ENCODE peak calls at places on chromosomes 6 and 20, in ten cellular contexts. S, R, P, M, O, G, V, Y, C and D are unnamed samples.

GRCh38 chr6:156931283-156931682 is 154.1 kb downstream of the ARID1B start:
- DNase-seq in O (no peak), M (no peak), R (no peak), G (no peak), Y (no peak), P (no peak), V (no peak), C (no peak), S (no peak), D (no peak)

GRCh38 chr6:13992417-13993055 is 67.8 kb downstream of the RNF182 start:
- DNase-seq in V (no peak), G (peak; percentile 13), R (peak; percentile 79), Y (no peak), C (no peak), S (no peak), O (peak; percentile 65), P (peak; percentile 84), M (no peak), D (peak; percentile 8)

GRCh38 chr6:111646942-111647341 is 41.3 kb upstream of the TRAF3IP2 start:
- DNase-seq in P (peak; percentile 87), G (peak; percentile 83), S (no peak), V (peak; percentile 54), Y (no peak), R (peak; percentile 55), C (no peak), M (no peak), O (peak; percentile 88), D (peak; percentile 69)

GRCh38 chr20:6769953-6770831 is 2.7 kb downstream of the BMP2 start:
- DNase-seq in Y (peak; percentile 3), G (peak; percentile 47), R (no peak), M (no peak), C (no peak), O (peak; percentile 8), P (peak; percentile 25), V (peak; percentile 25), S (peak; percentile 82), D (peak; percentile 58)

GRCh38 chr6:126033696-126034095 is 47.4 kb downstream of the TRMT11 start:
- DNase-seq in S (peak; percentile 90), C (no peak), M (no peak), Y (peak; percentile 7), P (peak; percentile 95), G (peak; percentile 94), R (peak; percentile 58), O (peak; percentile 95), V (no peak), D (peak; percentile 93)

GRCh38 chr6:158636778-158637177 is 7.8 kb downstream of the DYNLT1 start:
- DNase-seq in V (no peak), S (no peak), C (no peak), M (no peak), G (no peak), R (no peak), Y (no peak), P (no peak), O (no peak), D (no peak)

GRCh38 chr20:18666803-18667460 is 79.1 kb downstream of the DTD1 start:
- DNase-seq in G (no peak), O (no peak), P (no peak), M (no peak), C (no peak), S (peak; percentile 3), Y (no peak), V (no peak), R (no peak), D (no peak)

GRCh38 chr20:25283221-25283951 is 35.5 kb downstream of the PYGB start:
- DNase-seq in C (no peak), Y (no peak), S (no peak), P (no peak), V (peak; percentile 8), M (no peak), G (no peak), R (no peak), O (no peak), D (no peak)

GRCh38 chr20:32506721-32507120 is 78.4 kb downstream of the NOL4L start:
- DNase-seq in Y (no peak), S (peak; percentile 93), G (no peak), M (no peak), O (no peak), C (no peak), V (no peak), R (no peak), P (no peak), D (no peak)

GRCh38 chr20:62602550-62602949 is 39.8 kb upstream of the SLCO4A1 start:
- DNase-seq in V (peak; percentile 50), P (no peak), G (no peak), R (peak; percentile 14), S (no peak), M (peak; percentile 20), C (no peak), O (no peak), Y (no peak), D (no peak)
- H3K4me3 ChIP-seq in V (no peak overlapping the region), P (no peak overlapping the region), G (no peak overlapping the region), R (no peak overlapping the region), S (no peak overlapping the region), M (no peak overlapping the region), C (peak overlapping the region; percentile 59), O (no peak overlapping the region), Y (no peak overlapping the region), D (no peak overlapping the region)

GRCh38 chr20:58908216-58908615 is 55.7 kb downstream of the GNAS start:
- DNase-seq in Y (no peak), G (no peak), P (no peak), O (no peak), R (no peak), V (no peak), S (no peak), C (no peak), M (no peak), D (no peak)
- H3K4me3 ChIP-seq in Y (peak overlapping the region; percentile 6), G (no peak overlapping the region), P (no peak overlapping the region), O (no peak overlapping the region), R (no peak overlapping the region), V (peak overlapping the region; percentile 53), S (no peak overlapping the region), C (peak overlapping the region; percentile 68), M (no peak overlapping the region), D (no peak overlapping the region)

DNA sequence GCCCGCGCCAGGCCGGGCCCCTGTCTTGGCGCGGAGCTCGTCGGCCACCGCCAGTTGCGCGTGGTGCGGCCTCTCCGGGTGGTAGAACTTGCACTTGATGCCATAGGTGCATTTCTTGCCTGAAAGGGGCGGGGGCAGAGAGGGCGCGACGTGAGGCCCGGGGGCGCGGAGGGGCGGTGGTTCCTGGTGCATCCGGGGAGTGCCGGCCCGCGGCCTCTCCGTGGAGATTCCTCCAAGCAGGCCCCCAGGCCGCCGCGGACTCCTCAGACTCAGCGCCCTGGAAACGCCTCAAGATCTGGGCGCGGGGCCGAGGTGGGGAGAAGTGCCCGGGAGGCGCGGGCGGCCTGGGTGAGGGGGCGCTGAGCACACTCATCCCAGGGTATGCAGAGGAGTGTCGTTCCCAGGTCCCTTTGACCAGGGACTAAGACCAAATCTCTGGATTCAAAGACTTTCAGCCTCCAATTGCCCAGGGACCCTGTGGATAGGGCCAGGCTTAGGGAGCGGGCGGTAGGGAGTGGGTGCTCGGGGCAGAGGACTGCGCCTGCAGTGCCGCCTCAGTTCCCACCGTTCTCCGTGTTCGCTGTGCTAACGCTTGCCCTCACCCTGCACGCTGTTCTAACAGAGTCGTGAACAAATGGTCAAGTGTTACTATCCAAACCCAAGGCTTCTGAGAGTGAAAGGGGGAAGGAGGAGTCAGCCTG is 33.3 kb downstream of the ZC3H12D start:
- DNase-seq in M (no peak), V (peak; percentile 36), O (no peak), C (no peak), S (no peak), G (no peak), P (no peak), R (no peak), Y (no peak), D (no peak)
- H3K4me3 ChIP-seq in M (no peak overlapping the region), V (peak overlapping the region; percentile 69), O (no peak overlapping the region), C (no peak overlapping the region), S (peak overlapping the region; percentile 16), G (no peak overlapping the region), P (peak overlapping the region; percentile 41), R (peak overlapping the region; percentile 34), Y (no peak overlapping the region), D (no peak overlapping the region)

GRCh38 chr20:37346526-37347346 is 796 bp downstream of the SRC start:
- DNase-seq in Y (no peak), C (no peak), O (no peak), M (no peak), S (no peak), G (no peak), P (no peak), R (no peak), V (no peak), D (no peak)
- H3K4me3 ChIP-seq in Y (peak overlapping the region; percentile 81), C (no peak overlapping the region), O (peak overlapping the region; percentile 78), M (peak overlapping the region; percentile 60), S (peak overlapping the region; percentile 42), G (peak overlapping the region; percentile 61), P (peak overlapping the region; percentile 66), R (peak overlapping the region; percentile 61), V (peak overlapping the region; percentile 76), D (peak overlapping the region; percentile 59)

DNA sequence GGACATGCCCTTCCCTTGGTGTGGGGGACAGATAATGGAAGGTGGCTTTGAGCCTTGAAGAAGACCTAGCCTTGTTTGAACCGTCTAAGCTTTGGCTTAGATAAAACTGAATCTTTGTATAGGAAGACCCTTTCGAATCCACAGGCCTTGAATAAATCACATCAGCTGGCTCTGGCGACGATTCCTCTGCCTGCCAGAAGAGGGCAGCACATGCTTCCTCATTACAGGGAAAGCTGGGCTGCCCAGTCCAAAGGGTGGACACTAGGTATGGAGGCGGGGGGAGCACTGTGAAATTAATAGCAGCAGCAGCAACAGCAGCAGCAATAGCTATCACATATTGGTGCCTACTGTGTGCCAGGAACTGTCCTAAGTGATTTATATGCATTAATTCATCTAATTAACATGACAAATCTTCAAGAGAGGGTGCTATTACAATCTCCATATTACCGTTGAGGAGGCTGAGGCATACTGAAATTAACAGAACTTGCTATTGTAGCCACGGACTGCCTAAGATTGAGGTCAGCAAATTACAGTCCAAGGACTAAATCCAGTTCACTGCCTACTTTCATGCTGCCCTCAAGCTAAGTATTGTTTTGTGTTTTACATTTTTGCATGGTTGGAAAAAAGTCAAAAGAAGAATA is 85.1 kb downstream of the CLIC5 start:
- DNase-seq in S (peak; percentile 72), O (peak; percentile 56), R (peak; percentile 32), P (peak; percentile 68), M (peak; percentile 51), V (peak; percentile 58), Y (no peak), C (peak; percentile 31), G (peak; percentile 74), D (peak; percentile 69)
- H3K4me3 ChIP-seq in S (no peak overlapping the region), O (no peak overlapping the region), R (no peak overlapping the region), P (no peak overlapping the region), M (no peak overlapping the region), V (no peak overlapping the region), Y (no peak overlapping the region), C (no peak overlapping the region), G (no peak overlapping the region), D (no peak overlapping the region)